ENCODE peak calls at places on chromosomes 3 and 15, in six cellular contexts. One of them, this sample, is unnamed.
A peak's percentile ranks its signal among the peaks of the same experiment; 100 is the strongest.

GRCh38 chr3:123688241-123688747 is 103.4 kb upstream of the HACD2 start:
- DNase-seq in ovary: no peak
- DNase-seq in spleen: no peak
- DNase-seq in sigmoid colon: no peak
- DNase-seq in GM12878: no peak
- DNase-seq in endothelial cell of umbilical vein: peak; percentile 82
- DNase-seq in this sample: no peak

GRCh38 chr3:159637895-159638542 is 350.6 kb upstream of the IL12A start:
- DNase-seq in ovary: no peak
- DNase-seq in spleen: no peak
- DNase-seq in sigmoid colon: no peak
- DNase-seq in GM12878: no peak
- DNase-seq in endothelial cell of umbilical vein: no peak
- DNase-seq in this sample: no peak

GRCh38 chr15:100266166-100266565 is 75.6 kb downstream of the ADAMTS17 start:
- DNase-seq in ovary: no peak
- DNase-seq in spleen: no peak
- DNase-seq in sigmoid colon: no peak
- DNase-seq in GM12878: no peak
- DNase-seq in endothelial cell of umbilical vein: no peak
- DNase-seq in this sample: no peak

GRCh38 chr3:171393032-171393744 is 67.0 kb downstream of the TNIK start:
- DNase-seq in ovary: no peak
- DNase-seq in spleen: no peak
- DNase-seq in sigmoid colon: no peak
- DNase-seq in GM12878: no peak
- DNase-seq in endothelial cell of umbilical vein: peak; percentile 81
- DNase-seq in this sample: no peak

GRCh38 chr3:123078101-123078500 is 11.3 kb downstream of the PDIA5 start:
- DNase-seq in ovary: no peak
- DNase-seq in spleen: no peak
- DNase-seq in sigmoid colon: no peak
- DNase-seq in GM12878: no peak
- DNase-seq in endothelial cell of umbilical vein: no peak
- DNase-seq in this sample: no peak

GRCh38 chr3:196569003-196569516 is 600 bp downstream of the FBXO45 start:
- DNase-seq in ovary: no peak
- DNase-seq in spleen: peak; percentile 91
- DNase-seq in sigmoid colon: peak; percentile 74
- DNase-seq in GM12878: no peak
- DNase-seq in endothelial cell of umbilical vein: peak; percentile 36
- DNase-seq in this sample: peak; percentile 47

GRCh38 chr3:131728898-131729297 is 226.1 kb upstream of the MRPL3 start:
- DNase-seq in ovary: no peak
- DNase-seq in spleen: no peak
- DNase-seq in sigmoid colon: no peak
- DNase-seq in GM12878: no peak
- DNase-seq in endothelial cell of umbilical vein: no peak
- DNase-seq in this sample: no peak

GRCh38 chr3:127746400-127747057 is 73.8 kb downstream of the ABTB1 start:
- DNase-seq in ovary: no peak
- DNase-seq in spleen: peak; percentile 31
- DNase-seq in sigmoid colon: no peak
- DNase-seq in GM12878: no peak
- DNase-seq in endothelial cell of umbilical vein: no peak
- DNase-seq in this sample: no peak

GRCh38 chr3:172832983-172833382 is 82.5 kb downstream of the ECT2 start:
- DNase-seq in ovary: no peak
- DNase-seq in spleen: no peak
- DNase-seq in sigmoid colon: no peak
- DNase-seq in GM12878: no peak
- DNase-seq in endothelial cell of umbilical vein: no peak
- DNase-seq in this sample: no peak

GRCh38 chr3:63661242-63661641 is 8.8 kb downstream of the SNTN start:
- DNase-seq in ovary: no peak
- DNase-seq in spleen: no peak
- DNase-seq in sigmoid colon: no peak
- DNase-seq in GM12878: no peak
- DNase-seq in endothelial cell of umbilical vein: no peak
- DNase-seq in this sample: no peak

GRCh38 chr3:178474526-178474925 is 61.7 kb upstream of the KCNMB2 start:
- DNase-seq in ovary: no peak
- DNase-seq in spleen: no peak
- DNase-seq in sigmoid colon: no peak
- DNase-seq in GM12878: no peak
- DNase-seq in endothelial cell of umbilical vein: peak; percentile 2
- DNase-seq in this sample: no peak

GRCh38 chr15:71151061-71151460 is 35.8 kb downstream of the THSD4 start:
- DNase-seq in ovary: no peak
- DNase-seq in spleen: no peak
- DNase-seq in sigmoid colon: no peak
- DNase-seq in GM12878: no peak
- DNase-seq in endothelial cell of umbilical vein: no peak
- DNase-seq in this sample: no peak

GRCh38 chr15:75693501-75694240 is 19.0 kb downstream of the CSPG4 start:
- DNase-seq in ovary: peak; percentile 41
- DNase-seq in spleen: peak; percentile 74
- DNase-seq in sigmoid colon: no peak
- DNase-seq in GM12878: no peak
- DNase-seq in endothelial cell of umbilical vein: peak; percentile 84
- DNase-seq in this sample: no peak

GRCh38 chr3:191399918-191400317 is 61.0 kb upstream of the PYDC2 start:
- DNase-seq in ovary: no peak
- DNase-seq in spleen: no peak
- DNase-seq in sigmoid colon: no peak
- DNase-seq in GM12878: no peak
- DNase-seq in endothelial cell of umbilical vein: no peak
- DNase-seq in this sample: no peak

GRCh38 chr3:188037116-188037718 is 116.7 kb upstream of the LPP start:
- DNase-seq in ovary: no peak
- DNase-seq in spleen: no peak
- DNase-seq in sigmoid colon: no peak
- DNase-seq in GM12878: no peak
- DNase-seq in endothelial cell of umbilical vein: peak; percentile 43
- DNase-seq in this sample: no peak

GRCh38 chr15:88902846-88903245 is 7.5 kb upstream of the HAPLN3 start:
- DNase-seq in ovary: no peak
- DNase-seq in spleen: peak; percentile 47
- DNase-seq in sigmoid colon: no peak
- DNase-seq in GM12878: no peak
- DNase-seq in endothelial cell of umbilical vein: no peak
- DNase-seq in this sample: no peak

GRCh38 chr3:126858887-126859286 is 124.0 kb upstream of the PLXNA1 start:
- DNase-seq in ovary: no peak
- DNase-seq in spleen: no peak
- DNase-seq in sigmoid colon: peak; percentile 36
- DNase-seq in GM12878: no peak
- DNase-seq in endothelial cell of umbilical vein: peak; percentile 22
- DNase-seq in this sample: no peak

GRCh38 chr3:101925564-101925963 is 76.2 kb downstream of the NFKBIZ start:
- DNase-seq in ovary: no peak
- DNase-seq in spleen: no peak
- DNase-seq in sigmoid colon: no peak
- DNase-seq in GM12878: no peak
- DNase-seq in endothelial cell of umbilical vein: peak; percentile 22
- DNase-seq in this sample: no peak

GRCh38 chr3:194396897-194397756 is 1.9 kb downstream of the GP5 start:
- DNase-seq in ovary: peak; percentile 60
- DNase-seq in spleen: peak; percentile 72
- DNase-seq in sigmoid colon: no peak
- DNase-seq in GM12878: no peak
- DNase-seq in endothelial cell of umbilical vein: peak; percentile 21
- DNase-seq in this sample: no peak

GRCh38 chr3:58471025-58471887 is 20.6 kb upstream of the KCTD6 start:
- DNase-seq in ovary: no peak
- DNase-seq in spleen: no peak
- DNase-seq in sigmoid colon: no peak
- DNase-seq in GM12878: no peak
- DNase-seq in endothelial cell of umbilical vein: peak; percentile 49
- DNase-seq in this sample: no peak

GRCh38 chr3:11385908-11386307 is 113.7 kb downstream of the ATG7 start:
- DNase-seq in ovary: no peak
- DNase-seq in spleen: no peak
- DNase-seq in sigmoid colon: no peak
- DNase-seq in GM12878: no peak
- DNase-seq in endothelial cell of umbilical vein: peak; percentile 92
- DNase-seq in this sample: no peak

GRCh38 chr15:91855241-91855640 is 1.7 kb downstream of the SLCO3A1 start:
- DNase-seq in ovary: no peak
- DNase-seq in spleen: no peak
- DNase-seq in sigmoid colon: no peak
- DNase-seq in GM12878: no peak
- DNase-seq in endothelial cell of umbilical vein: no peak
- DNase-seq in this sample: no peak

GRCh38 chr15:91852741-91853500 is 587 bp upstream of the SLCO3A1 start:
- DNase-seq in ovary: peak; percentile 80
- DNase-seq in spleen: peak; percentile 94
- DNase-seq in sigmoid colon: peak; percentile 88
- DNase-seq in GM12878: no peak
- DNase-seq in endothelial cell of umbilical vein: peak; percentile 21
- DNase-seq in this sample: peak; percentile 74

GRCh38 chr15:91853968-91854943 is 748 bp downstream of the SLCO3A1 start:
- DNase-seq in ovary: peak; percentile 63
- DNase-seq in spleen: peak; percentile 90
- DNase-seq in sigmoid colon: peak; percentile 71
- DNase-seq in GM12878: no peak
- DNase-seq in endothelial cell of umbilical vein: no peak
- DNase-seq in this sample: peak; percentile 57

GRCh38 chr15:91855684-91856553 is 2.4 kb downstream of the SLCO3A1 start:
- DNase-seq in ovary: no peak
- DNase-seq in spleen: no peak
- DNase-seq in sigmoid colon: no peak
- DNase-seq in GM12878: peak; percentile 33
- DNase-seq in endothelial cell of umbilical vein: no peak
- DNase-seq in this sample: no peak

DNA sequence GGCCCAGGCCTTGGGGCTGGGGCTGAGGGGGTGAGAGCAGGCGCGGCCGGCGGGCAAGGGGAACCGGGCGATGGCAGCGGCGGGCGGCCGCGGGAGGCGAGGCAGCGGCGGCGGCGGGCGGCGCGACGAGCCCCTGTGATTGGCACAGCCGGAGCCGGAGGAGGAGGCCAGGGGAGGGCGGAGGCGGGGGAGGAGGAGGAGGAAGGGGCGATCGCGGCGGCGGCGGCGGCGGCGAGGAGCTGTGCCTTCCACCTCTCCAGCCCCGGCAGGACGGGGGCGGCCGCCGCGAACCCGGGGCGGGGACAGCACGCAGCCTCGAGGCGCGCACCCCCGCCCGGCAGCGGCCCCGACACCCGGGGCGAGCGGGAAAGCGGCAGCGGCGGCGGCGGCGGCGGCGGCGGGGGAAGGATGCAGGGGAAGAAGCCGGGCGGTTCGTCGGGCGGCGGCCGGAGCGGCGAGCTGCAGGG is at the start of gene SLCO3A1:
- DNase-seq in ovary: peak; percentile 79
- DNase-seq in spleen: no peak
- DNase-seq in sigmoid colon: peak; percentile 87
- DNase-seq in GM12878: no peak
- DNase-seq in endothelial cell of umbilical vein: peak; percentile 4
- DNase-seq in this sample: peak; percentile 33
- TF ChIP-seq POLR2A in ovary: no peak
- TF ChIP-seq POLR2A in spleen: no peak
- TF ChIP-seq POLR2A in sigmoid colon: no peak
- TF ChIP-seq POLR2A in GM12878: no peak
- TF ChIP-seq POLR2A in endothelial cell of umbilical vein: no peak
- TF ChIP-seq POLR2A in this sample: no peak

DNA sequence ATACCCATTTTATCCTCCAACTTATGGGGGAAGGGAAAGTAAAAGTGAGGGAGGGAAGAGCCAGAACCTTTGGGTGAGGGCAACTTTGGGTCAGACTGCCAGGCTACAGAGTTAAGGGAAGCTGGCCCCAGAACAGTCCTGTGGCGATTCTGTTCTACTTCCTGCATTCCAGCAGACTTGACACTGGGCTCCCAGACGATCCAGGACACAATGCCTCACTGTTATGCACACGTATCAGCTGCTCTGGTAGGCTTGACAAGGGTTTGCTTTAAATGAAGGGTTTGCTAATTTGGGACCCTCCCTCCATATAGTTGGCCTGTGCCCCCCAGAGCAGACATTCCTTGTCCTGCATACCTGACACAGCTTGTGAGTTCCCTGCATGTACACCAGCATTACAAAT is 10.7 kb downstream of the GORASP1 start:
- DNase-seq in ovary: no peak
- DNase-seq in spleen: no peak
- DNase-seq in sigmoid colon: no peak
- DNase-seq in GM12878: no peak
- DNase-seq in endothelial cell of umbilical vein: no peak
- DNase-seq in this sample: no peak
- H3K4me3 ChIP-seq in ovary: no peak overlapping the region
- H3K4me3 ChIP-seq in spleen: no peak overlapping the region
- H3K4me3 ChIP-seq in sigmoid colon: no peak overlapping the region
- H3K4me3 ChIP-seq in GM12878: no peak overlapping the region
- H3K4me3 ChIP-seq in endothelial cell of umbilical vein: no peak overlapping the region
- H3K4me3 ChIP-seq in this sample: no peak overlapping the region

DNA sequence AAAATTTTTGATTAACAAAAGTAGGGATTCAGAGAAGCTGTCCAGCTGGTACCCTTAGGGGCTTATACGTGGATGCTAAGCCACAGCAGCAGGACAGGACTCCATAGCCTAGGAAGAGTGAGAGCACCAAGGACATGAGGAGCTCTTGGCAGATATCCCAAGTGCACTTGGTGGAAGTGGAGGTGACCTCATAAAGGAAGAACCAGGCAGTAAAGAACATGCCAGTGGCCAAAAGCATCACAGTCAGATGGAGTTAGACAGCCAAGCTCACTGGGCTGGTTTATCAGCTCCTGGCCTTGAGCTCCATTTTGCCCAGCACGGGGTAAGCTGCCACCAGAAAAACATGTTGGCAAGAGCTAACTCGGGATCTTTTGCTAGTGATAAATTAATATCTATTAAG is 107.9 kb downstream of the CMSS1 start:
- DNase-seq in ovary: no peak
- DNase-seq in spleen: no peak
- DNase-seq in sigmoid colon: peak; percentile 79
- DNase-seq in GM12878: no peak
- DNase-seq in endothelial cell of umbilical vein: peak; percentile 71
- DNase-seq in this sample: no peak
- H3K27ac ChIP-seq in ovary: peak overlapping the region; percentile 3
- H3K27ac ChIP-seq in spleen: no peak overlapping the region
- H3K27ac ChIP-seq in sigmoid colon: peak overlapping the region; percentile 70
- H3K27ac ChIP-seq in GM12878: no peak overlapping the region
- H3K27ac ChIP-seq in endothelial cell of umbilical vein: peak overlapping the region; percentile 46
- H3K27ac ChIP-seq in this sample: no peak overlapping the region

DNA sequence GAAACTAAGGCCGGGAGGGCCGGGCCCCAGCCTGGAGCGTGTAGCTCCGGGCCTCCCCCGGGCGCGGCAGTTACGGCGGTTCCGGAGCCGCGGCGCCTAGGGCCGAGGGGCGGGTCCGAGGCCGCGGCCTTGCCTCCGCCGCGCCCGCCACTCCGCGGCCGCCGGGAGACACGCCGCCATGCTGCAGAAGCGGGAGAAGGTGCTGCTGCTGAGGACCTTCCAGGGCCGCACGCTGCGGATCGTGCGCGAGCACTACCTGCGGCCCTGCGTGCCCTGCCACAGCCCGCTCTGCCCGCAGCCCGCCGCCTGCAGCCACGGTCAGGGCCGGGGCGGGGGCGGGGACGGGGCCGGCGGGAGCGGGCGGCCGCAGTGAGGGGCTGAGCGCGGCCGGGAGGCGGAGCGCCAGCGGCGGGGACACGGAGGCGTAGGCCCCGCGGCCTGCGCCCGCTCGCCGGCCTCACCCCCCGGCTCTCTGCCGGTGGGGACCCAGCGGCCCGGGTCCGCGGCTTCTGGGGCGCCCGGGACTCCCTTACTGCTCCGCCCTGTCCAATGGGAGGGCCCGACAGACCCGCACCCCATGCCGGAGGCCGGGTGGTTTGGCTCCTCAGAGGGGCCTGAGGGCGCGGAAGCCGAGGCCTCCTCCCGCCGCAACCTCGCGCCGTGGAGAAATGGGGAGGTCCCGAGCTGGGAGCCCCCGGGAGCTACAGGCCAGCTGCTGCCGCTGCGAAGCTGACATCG is at the start of gene DIS3L:
- DNase-seq in ovary: peak; percentile 72
- DNase-seq in spleen: peak; percentile 93
- DNase-seq in sigmoid colon: peak; percentile 75
- DNase-seq in GM12878: peak; percentile 8
- DNase-seq in endothelial cell of umbilical vein: peak; percentile 53
- DNase-seq in this sample: peak; percentile 81
- TF ChIP-seq POLR2A in ovary: no peak
- TF ChIP-seq POLR2A in spleen: no peak
- TF ChIP-seq POLR2A in sigmoid colon: no peak
- TF ChIP-seq POLR2A in GM12878: peak; percentile 86
- TF ChIP-seq POLR2A in endothelial cell of umbilical vein: peak; percentile 59
- TF ChIP-seq POLR2A in this sample: peak; percentile 44